ENCODE peak calls at places on chromosome 22, in seven cellular contexts. One of them, this sample, is unnamed.

GRCh38 chr22:20514658-20515406 is 7.4 kb downstream of the MED15 start:
- DNase-seq in activated T-cell treated with anti-CD3 and anti-CD28 coated beads for 1 hour: no peak
- DNase-seq in H4: no peak
- DNase-seq in adrenal gland: peak; percentile 88
- DNase-seq in activated T-helper 1 cell treated with anti-CD3 and anti-CD28 coated beads, Interleukin-12 subunit alpha, Interleukin-12 subunit beta, Interleukin-2, Interleukin-4 antibody, amounts not matched to agents 30 ng/mL and 10 ng/mL and 1 ng/mL, durations not matched to agents 14 hours and 24 hours and 36 hours: no peak
- DNase-seq in T follicular helper cell: no peak
- DNase-seq in naive B cell: no peak
- DNase-seq in this sample: no peak

GRCh38 chr22:21701384-21701971 is 34.1 kb downstream of the YPEL1 start:
- DNase-seq in activated T-cell treated with anti-CD3 and anti-CD28 coated beads for 1 hour: no peak
- DNase-seq in H4: no peak
- DNase-seq in adrenal gland: no peak
- DNase-seq in activated T-helper 1 cell treated with anti-CD3 and anti-CD28 coated beads, Interleukin-12 subunit alpha, Interleukin-12 subunit beta, Interleukin-2, Interleukin-4 antibody, amounts not matched to agents 30 ng/mL and 10 ng/mL and 1 ng/mL, durations not matched to agents 14 hours and 24 hours and 36 hours: no peak
- DNase-seq in T follicular helper cell: no peak
- DNase-seq in naive B cell: no peak
- DNase-seq in this sample: no peak

GRCh38 chr22:29219881-29220670 is 14.4 kb downstream of the EMID1 start:
- DNase-seq in activated T-cell treated with anti-CD3 and anti-CD28 coated beads for 1 hour: no peak
- DNase-seq in H4: no peak
- DNase-seq in adrenal gland: no peak
- DNase-seq in activated T-helper 1 cell treated with anti-CD3 and anti-CD28 coated beads, Interleukin-12 subunit alpha, Interleukin-12 subunit beta, Interleukin-2, Interleukin-4 antibody, amounts not matched to agents 30 ng/mL and 10 ng/mL and 1 ng/mL, durations not matched to agents 14 hours and 24 hours and 36 hours: no peak
- DNase-seq in T follicular helper cell: no peak
- DNase-seq in naive B cell: no peak
- DNase-seq in this sample: no peak

GRCh38 chr22:32546480-32546879 is 71.9 kb downstream of the FBXO7 start:
- DNase-seq in activated T-cell treated with anti-CD3 and anti-CD28 coated beads for 1 hour: no peak
- DNase-seq in H4: no peak
- DNase-seq in adrenal gland: no peak
- DNase-seq in activated T-helper 1 cell treated with anti-CD3 and anti-CD28 coated beads, Interleukin-12 subunit alpha, Interleukin-12 subunit beta, Interleukin-2, Interleukin-4 antibody, amounts not matched to agents 30 ng/mL and 10 ng/mL and 1 ng/mL, durations not matched to agents 14 hours and 24 hours and 36 hours: no peak
- DNase-seq in T follicular helper cell: no peak
- DNase-seq in naive B cell: no peak
- DNase-seq in this sample: no peak

GRCh38 chr22:45877651-45878050 is 99.3 kb downstream of the WNT7B start:
- DNase-seq in activated T-cell treated with anti-CD3 and anti-CD28 coated beads for 1 hour: no peak
- DNase-seq in H4: no peak
- DNase-seq in adrenal gland: no peak
- DNase-seq in activated T-helper 1 cell treated with anti-CD3 and anti-CD28 coated beads, Interleukin-12 subunit alpha, Interleukin-12 subunit beta, Interleukin-2, Interleukin-4 antibody, amounts not matched to agents 30 ng/mL and 10 ng/mL and 1 ng/mL, durations not matched to agents 14 hours and 24 hours and 36 hours: no peak
- DNase-seq in T follicular helper cell: no peak
- DNase-seq in naive B cell: no peak
- DNase-seq in this sample: no peak

GRCh38 chr22:19815823-19816290 is 38.8 kb downstream of the GNB1L start:
- DNase-seq in activated T-cell treated with anti-CD3 and anti-CD28 coated beads for 1 hour: no peak
- DNase-seq in H4: no peak
- DNase-seq in adrenal gland: no peak
- DNase-seq in activated T-helper 1 cell treated with anti-CD3 and anti-CD28 coated beads, Interleukin-12 subunit alpha, Interleukin-12 subunit beta, Interleukin-2, Interleukin-4 antibody, amounts not matched to agents 30 ng/mL and 10 ng/mL and 1 ng/mL, durations not matched to agents 14 hours and 24 hours and 36 hours: no peak
- DNase-seq in T follicular helper cell: no peak
- DNase-seq in naive B cell: no peak
- DNase-seq in this sample: no peak

GRCh38 chr22:32828150-32828549 is 26.6 kb downstream of the TIMP3 start:
- DNase-seq in activated T-cell treated with anti-CD3 and anti-CD28 coated beads for 1 hour: no peak
- DNase-seq in H4: no peak
- DNase-seq in adrenal gland: no peak
- DNase-seq in activated T-helper 1 cell treated with anti-CD3 and anti-CD28 coated beads, Interleukin-12 subunit alpha, Interleukin-12 subunit beta, Interleukin-2, Interleukin-4 antibody, amounts not matched to agents 30 ng/mL and 10 ng/mL and 1 ng/mL, durations not matched to agents 14 hours and 24 hours and 36 hours: no peak
- DNase-seq in T follicular helper cell: no peak
- DNase-seq in naive B cell: no peak
- DNase-seq in this sample: no peak

GRCh38 chr22:37476389-37477329 is 9.5 kb downstream of the MFNG start:
- DNase-seq in activated T-cell treated with anti-CD3 and anti-CD28 coated beads for 1 hour: no peak
- DNase-seq in H4: no peak
- DNase-seq in adrenal gland: no peak
- DNase-seq in activated T-helper 1 cell treated with anti-CD3 and anti-CD28 coated beads, Interleukin-12 subunit alpha, Interleukin-12 subunit beta, Interleukin-2, Interleukin-4 antibody, amounts not matched to agents 30 ng/mL and 10 ng/mL and 1 ng/mL, durations not matched to agents 14 hours and 24 hours and 36 hours: no peak
- DNase-seq in T follicular helper cell: no peak
- DNase-seq in naive B cell: no peak
- DNase-seq in this sample: no peak

GRCh38 chr22:37560682-37561208 is 465 bp downstream of the CDC42EP1 start:
- DNase-seq in activated T-cell treated with anti-CD3 and anti-CD28 coated beads for 1 hour: no peak
- DNase-seq in H4: no peak
- DNase-seq in adrenal gland: peak; percentile 62
- DNase-seq in activated T-helper 1 cell treated with anti-CD3 and anti-CD28 coated beads, Interleukin-12 subunit alpha, Interleukin-12 subunit beta, Interleukin-2, Interleukin-4 antibody, amounts not matched to agents 30 ng/mL and 10 ng/mL and 1 ng/mL, durations not matched to agents 14 hours and 24 hours and 36 hours: no peak
- DNase-seq in T follicular helper cell: no peak
- DNase-seq in naive B cell: no peak
- DNase-seq in this sample: no peak

GRCh38 chr22:48483764-48484528 is 1343.7 kb downstream of the BRD1 start:
- DNase-seq in activated T-cell treated with anti-CD3 and anti-CD28 coated beads for 1 hour: no peak
- DNase-seq in H4: no peak
- DNase-seq in adrenal gland: no peak
- DNase-seq in activated T-helper 1 cell treated with anti-CD3 and anti-CD28 coated beads, Interleukin-12 subunit alpha, Interleukin-12 subunit beta, Interleukin-2, Interleukin-4 antibody, amounts not matched to agents 30 ng/mL and 10 ng/mL and 1 ng/mL, durations not matched to agents 14 hours and 24 hours and 36 hours: no peak
- DNase-seq in T follicular helper cell: no peak
- DNase-seq in naive B cell: no peak
- DNase-seq in this sample: no peak